ENCODE peak calls at places on chromosomes 1 and 21, in five cellular contexts. P, R, B, G and K are unnamed samples. For H3K4me1, the result is how much of the 10 kb centered on the place peaks cover.

GRCh38 chr1:51920130-51920529 is 41.6 kb upstream of the NRDC start:
- DNase-seq in B (no peak), R (peak), P (no peak), G (no peak), K (no peak)

GRCh38 chr1:24502168-24503002 is at the start of gene RCAN3:
- DNase-seq in R (peak), G (peak), B (peak), P (no peak), K (peak)

GRCh38 chr1:30194046-30194619 is 529.3 kb downstream of the MATN1 start:
- DNase-seq in R (no peak), G (no peak), B (no peak), P (no peak), K (no peak)

GRCh38 chr21:36547464-36547863 is 67.5 kb upstream of the CLDN14 start:
- DNase-seq in B (no peak), P (no peak), R (no peak), G (no peak), K (no peak)

GRCh38 chr1:208298593-208299233 is 54.5 kb upstream of the PLXNA2 start:
- DNase-seq in B (no peak), G (no peak), R (no peak), P (no peak), K (no peak)

GRCh38 chr1:160996195-160996594 is 24.8 kb downstream of the F11R start:
- DNase-seq in P (no peak), R (peak), G (no peak), B (no peak), K (peak)

GRCh38 chr1:15296602-15297321 is 49.7 kb downstream of the FHAD1 start:
- DNase-seq in G (no peak), P (no peak), R (peak), B (no peak), K (peak)

GRCh38 chr1:222098382-222098781 is 356.5 kb upstream of the DUSP10 start:
- DNase-seq in P (no peak), B (no peak), G (no peak), R (no peak), K (no peak)

GRCh38 chr1:75600781-75601180 is 10.1 kb downstream of the SLC44A5 start:
- DNase-seq in R (no peak), P (no peak), G (no peak), B (no peak), K (no peak)

GRCh38 chr1:30225336-30225735 is 498.0 kb downstream of the MATN1 start:
- DNase-seq in B (no peak), R (no peak), G (no peak), P (no peak), K (no peak)

GRCh38 chr1:226882187-226882586 is 11.8 kb downstream of the PSEN2 start:
- DNase-seq in G (no peak), P (no peak), R (no peak), B (no peak), K (no peak)

GRCh38 chr1:218585565-218586184 is 240.5 kb downstream of the TGFB2 start:
- DNase-seq in R (peak), P (no peak), B (no peak), G (no peak), K (peak)

GRCh38 chr1:242129103-242129502 is 130.2 kb upstream of the MAP1LC3C start:
- DNase-seq in P (no peak), R (no peak), G (peak), B (peak), K (peak)

GRCh38 chr1:245929224-245929623 is 577.9 kb downstream of the SMYD3 start:
- DNase-seq in B (no peak), G (no peak), R (no peak), P (no peak), K (no peak)

GRCh38 chr1:226827458-226827857 is 43.0 kb upstream of the PSEN2 start:
- DNase-seq in R (no peak), G (no peak), P (no peak), B (peak), K (no peak)

GRCh38 chr1:67847466-67847865 is 14.2 kb upstream of the GNG12 start:
- DNase-seq in G (no peak), P (no peak), R (peak), B (no peak), K (no peak)

GRCh38 chr1:78490861-78491310 is at the start of gene PTGFR:
- DNase-seq in B (no peak), R (peak), P (no peak), G (no peak), K (no peak)

GRCh38 chr1:223340637-223341036 is 23.3 kb downstream of the SUSD4 start:
- DNase-seq in R (no peak), G (no peak), P (no peak), B (no peak), K (no peak)

GRCh38 chr1:153611024-153611352 is 1.9 kb downstream of the S100A16 start:
- DNase-seq in R (no peak), B (no peak), G (no peak), P (no peak), K (no peak)

GRCh38 chr21:45766055-45766454 is 122.5 kb downstream of the PCBP3 start:
- DNase-seq in R (no peak), P (no peak), G (no peak), B (no peak), K (no peak)

GRCh38 chr1:219416598-219417238 is 196.2 kb downstream of the ZC3H11B start:
- DNase-seq in B (peak), G (peak), P (peak), R (peak), K (no peak)

GRCh38 chr1:206477110-206477509 is 6.8 kb downstream of the IKBKE start:
- DNase-seq in P (no peak), R (no peak), G (no peak), B (no peak), K (no peak)
- TF ChIP-seq BHLHE40 in P (no peak), R (no peak), G (no peak), B (no peak), K (no peak)

GRCh38 chr1:181077576-181078242 is 10.8 kb upstream of the IER5 start:
- DNase-seq in R (peak), G (no peak), B (no peak), P (no peak), K (no peak)
- TF ChIP-seq CEBPB in R (no peak), G (no peak), B (no peak), P (no peak), K (no peak)

GRCh38 chr1:7253988-7254587 is 468.8 kb downstream of the CAMTA1 start:
- DNase-seq in P (no peak), B (no peak), G (no peak), R (no peak), K (no peak)

GRCh38 chr1:7250176-7250575 is 464.9 kb downstream of the CAMTA1 start:
- DNase-seq in R (no peak), P (no peak), G (no peak), B (no peak), K (no peak)

GRCh38 chr1:7253118-7253480 is 467.8 kb downstream of the CAMTA1 start:
- DNase-seq in B (no peak), R (peak), P (no peak), G (no peak), K (no peak)

GRCh38 chr1:7250826-7251800 is 465.9 kb downstream of the CAMTA1 start:
- DNase-seq in R (no peak), G (no peak), P (no peak), B (no peak), K (no peak)

DNA sequence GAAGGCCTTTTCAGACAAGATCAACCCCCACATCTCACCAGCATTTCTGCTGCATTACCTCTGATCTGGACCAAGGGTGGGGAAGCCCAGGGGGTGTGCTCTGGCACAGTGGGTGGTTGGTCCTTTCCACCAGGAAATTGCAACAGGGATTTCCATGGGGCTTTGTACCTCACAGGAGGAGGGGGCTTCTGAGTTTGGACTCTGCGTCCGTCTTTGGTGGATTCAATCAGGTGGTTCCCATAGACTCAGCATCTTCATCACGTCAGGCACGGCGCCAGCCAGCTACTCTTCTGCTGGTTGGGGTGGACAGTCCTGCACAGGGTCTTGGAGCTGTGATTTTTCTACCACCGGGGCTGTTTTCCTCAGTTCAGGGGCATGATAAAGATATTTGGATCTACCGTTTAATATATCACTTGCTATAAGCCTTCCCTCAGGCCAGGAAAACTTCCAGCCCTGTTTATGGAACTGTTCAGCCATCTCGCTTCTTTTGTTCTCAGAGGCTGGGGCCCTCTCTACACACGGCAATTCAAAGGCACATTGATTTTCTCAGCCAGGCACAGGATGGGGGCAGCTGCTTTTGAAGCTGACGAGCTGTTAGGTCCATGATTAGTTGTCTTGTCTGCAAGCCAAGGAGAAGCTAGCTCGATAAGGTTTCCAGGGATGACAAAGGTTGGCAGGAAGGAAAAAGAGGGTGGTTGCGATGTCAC is 467.3 kb downstream of the CAMTA1 start:
- DNase-seq in B (no peak), P (no peak), G (no peak), R (no peak), K (no peak)
- H3K4me1 ChIP-seq in B (under half), P (under half), G (under half), R (under half), K (under half)

DNA sequence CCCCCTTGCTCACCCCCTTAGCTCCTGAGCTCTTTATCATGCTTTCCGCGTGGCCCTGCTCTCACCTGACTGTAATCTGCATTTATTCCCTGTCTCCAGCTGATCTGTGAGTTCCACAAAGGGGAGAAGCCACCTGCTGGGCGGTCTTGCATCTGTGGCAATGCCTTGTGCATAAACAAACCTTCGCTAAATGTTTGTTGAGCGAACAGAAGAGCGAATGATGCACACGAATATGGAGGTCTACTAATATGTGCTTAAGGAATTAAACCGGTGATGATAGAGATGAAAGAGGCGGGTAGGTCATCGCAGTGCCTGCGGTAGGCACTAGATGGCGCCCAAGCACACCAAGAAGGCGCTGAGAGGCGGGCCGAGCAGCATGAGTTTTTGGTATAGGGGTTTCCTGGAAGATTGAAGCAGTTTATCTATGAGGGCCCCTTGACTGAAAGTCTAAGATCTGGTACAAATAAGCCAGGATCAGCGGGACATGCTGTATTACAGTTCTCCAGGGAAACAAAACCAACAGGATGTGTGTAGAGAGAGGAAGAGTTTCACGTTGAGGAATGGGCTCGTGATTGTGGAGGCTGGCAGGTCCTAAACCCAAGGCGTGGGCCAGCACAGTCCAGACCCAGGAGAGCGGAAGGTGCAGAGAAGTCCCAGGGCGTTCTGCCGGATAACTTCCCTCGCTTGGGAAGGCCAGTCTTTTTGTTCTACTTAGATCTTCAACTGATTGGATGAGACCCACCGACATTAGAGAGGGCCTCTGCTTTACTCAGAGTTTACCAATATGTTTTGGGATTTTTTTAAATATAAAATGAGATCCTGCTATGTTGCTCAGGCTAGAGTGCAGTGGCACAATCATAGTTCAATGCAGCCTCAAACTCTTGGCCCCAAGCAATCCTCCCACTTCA is 34.7 kb downstream of the TOMM20 start:
- DNase-seq in R (peak), B (peak), P (no peak), G (peak), K (peak)
- TF ChIP-seq BHLHE40 in R (no peak), B (no peak), P (no peak), G (no peak), K (no peak)

DNA sequence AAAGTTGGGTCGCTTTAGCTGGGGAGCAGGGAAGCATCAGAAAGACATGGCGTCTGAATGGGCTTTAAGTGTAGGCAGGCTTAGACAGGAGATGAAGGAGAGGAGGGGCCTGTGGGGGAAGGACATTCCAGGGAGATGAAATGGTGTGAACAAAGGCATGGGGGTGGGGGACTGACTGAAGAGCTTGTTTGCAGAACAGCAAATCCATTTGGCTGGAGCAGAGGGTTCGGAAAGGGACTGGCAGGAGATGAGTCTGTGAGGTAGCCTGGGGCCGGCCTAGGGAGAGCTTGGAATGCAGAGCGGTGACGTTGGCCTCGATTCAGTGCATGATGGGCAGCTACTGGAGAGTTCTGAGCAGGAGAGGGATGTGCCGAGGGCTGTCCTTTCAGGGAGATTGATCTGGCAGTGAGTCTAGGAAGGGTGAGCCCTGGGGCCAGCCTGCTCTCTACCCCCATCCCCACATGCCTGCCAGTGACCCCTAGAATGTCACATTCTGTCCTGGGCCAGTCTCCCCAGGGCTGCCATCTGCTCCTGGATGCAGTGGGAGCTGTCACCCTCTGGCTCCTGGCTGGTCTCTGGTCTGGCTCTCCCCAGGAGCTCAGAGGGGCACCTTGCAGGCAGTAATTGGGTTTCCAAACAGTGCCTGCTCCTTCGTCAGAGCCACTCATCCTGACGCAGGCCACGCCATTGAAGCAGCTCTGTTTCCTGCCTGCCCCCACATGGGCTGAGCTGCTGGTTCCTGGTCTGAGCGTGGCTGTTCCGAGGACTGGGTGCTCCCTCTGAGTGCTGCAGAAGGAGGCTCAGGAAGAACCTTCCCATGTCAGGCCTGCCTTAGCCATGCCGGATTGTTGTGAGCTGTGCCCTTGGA is 22.3 kb upstream of the TMEM222 start:
- DNase-seq in B (no peak), G (peak), P (no peak), R (peak), K (peak)
- TF ChIP-seq CEBPB in B (no peak), G (no peak), P (no peak), R (no peak), K (no peak)

DNA sequence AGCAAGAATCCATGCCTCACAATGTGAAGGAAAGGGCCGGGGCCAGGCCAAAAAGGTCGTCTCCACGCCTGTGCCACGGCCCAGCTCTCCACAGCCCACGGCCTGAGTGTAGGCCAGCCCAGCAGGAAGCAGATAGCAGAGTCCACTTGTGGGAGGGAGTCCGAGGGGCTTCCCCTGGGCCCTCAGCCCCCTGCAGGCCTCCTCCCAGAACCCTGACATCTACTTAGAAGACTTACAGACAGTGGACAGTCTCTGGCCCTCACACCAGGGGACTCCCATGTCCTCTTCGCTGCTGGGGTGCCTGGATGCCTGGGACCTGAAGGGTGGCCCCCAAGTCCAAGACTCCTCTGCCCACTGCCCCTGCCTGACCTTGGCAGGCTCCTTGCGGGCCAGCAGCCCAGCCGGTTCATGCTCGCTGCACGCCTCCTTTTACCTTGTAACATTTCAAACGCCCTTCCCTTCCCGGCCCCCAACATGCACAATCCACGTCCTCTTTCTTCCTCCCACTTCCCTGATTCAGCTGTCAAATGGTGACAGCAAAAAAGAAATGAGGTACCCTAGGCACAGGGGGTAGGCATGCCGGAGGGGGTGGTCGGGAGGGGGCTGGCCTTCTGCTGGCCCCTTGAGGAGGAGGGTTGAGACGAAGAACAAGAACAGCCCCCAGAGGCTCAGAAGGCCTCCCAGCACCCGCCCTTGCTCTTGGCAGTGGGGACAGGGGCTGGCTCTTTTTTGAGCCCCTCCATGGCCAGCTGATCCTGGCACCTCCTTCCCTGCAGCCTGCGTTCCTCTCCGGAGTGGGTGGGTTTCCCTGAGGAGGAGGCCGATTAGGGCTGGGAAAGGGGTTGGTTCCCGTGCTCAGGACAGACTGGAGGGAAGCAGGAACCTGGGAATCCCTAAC is 998 bp upstream of the PTPN7 start:
- DNase-seq in G (no peak), P (no peak), B (peak), R (no peak), K (no peak)
- H3K4me1 ChIP-seq in G (under half), P (half or more), B (half or more), R (under half), K (under half)

GRCh38 chr1:199279872-199280649 is 641.2 kb downstream of the PTPRC start:
- DNase-seq in R (peak), G (no peak), P (no peak), B (no peak), K (no peak)
- TF ChIP-seq BHLHE40 in R (no peak), G (no peak), P (no peak), B (no peak), K (no peak)

GRCh38 chr1:65423884-65424655 is 3.6 kb downstream of the LEPR start:
- DNase-seq in R (peak), G (no peak), P (peak), B (peak), K (peak)

GRCh38 chr1:65429806-65430205 is 9.3 kb downstream of the LEPR start:
- DNase-seq in G (no peak), P (no peak), R (peak), B (no peak), K (peak)

GRCh38 chr1:65429078-65429477 is 8.6 kb downstream of the LEPR start:
- DNase-seq in G (no peak), P (no peak), B (peak), R (no peak), K (no peak)

GRCh38 chr1:65422241-65423203 is 2.1 kb downstream of the LEPR start:
- DNase-seq in G (no peak), B (peak), R (peak), P (no peak), K (no peak)

GRCh38 chr1:65425697-65426096 is 5.2 kb downstream of the LEPR start:
- DNase-seq in P (no peak), G (peak), B (no peak), R (peak), K (peak)
- TF ChIP-seq CEBPB in P (no peak), G (no peak), B (no peak), R (no peak), K (no peak)

DNA sequence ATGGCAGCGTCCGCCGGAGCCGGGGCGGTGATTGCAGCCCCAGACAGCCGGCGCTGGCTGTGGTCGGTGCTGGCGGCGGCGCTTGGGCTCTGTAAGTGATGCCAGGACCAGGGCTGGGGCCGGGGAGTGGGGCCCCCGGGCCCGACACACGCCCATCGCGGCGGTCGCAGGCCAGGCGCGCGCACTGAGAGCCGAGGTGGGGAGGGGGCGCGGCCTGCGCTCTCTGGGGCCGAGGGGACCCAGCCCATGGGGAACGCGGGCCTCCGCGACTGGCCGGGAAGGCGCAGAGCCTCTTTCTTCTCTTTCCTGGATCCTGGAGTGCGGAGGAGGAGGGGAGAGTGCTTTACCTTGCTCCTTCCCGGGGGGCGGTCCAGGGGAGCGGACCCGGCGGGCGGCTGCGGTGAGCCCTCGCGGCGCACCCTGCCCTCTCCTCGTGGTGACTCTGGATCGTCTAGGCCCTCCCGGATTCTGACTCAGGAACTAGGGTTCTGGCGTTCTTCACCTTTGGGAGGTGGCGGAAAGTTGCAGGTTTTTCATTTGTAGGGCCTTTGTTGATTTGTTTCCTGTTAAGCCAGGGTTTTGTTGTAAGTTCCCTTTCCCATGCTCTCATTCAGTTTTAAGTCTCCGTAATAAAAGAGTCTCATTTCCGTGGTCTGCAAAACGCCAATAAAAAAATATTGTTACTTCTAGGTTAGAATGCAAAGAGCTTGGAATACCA is 529 bp downstream of the MPZL1 start:
- DNase-seq in G (peak), P (no peak), R (peak), B (peak), K (peak)
- H3K4me1 ChIP-seq in G (half or more), P (under half), R (under half), B (under half), K (under half)